ENCODE peak calls at places on chromosomes 1 and 21, in ten cellular contexts. J, M, E, Z, K, N, G, T, R and V are unnamed samples.

GRCh38 chr21:42161401-42161956 is 57.5 kb upstream of the ABCG1 start:
- DNase-seq in G (no peak), E (no peak), T (no peak), M (no peak), K (no peak), Z (no peak), J (no peak), R (no peak), N (no peak), V (no peak)

GRCh38 chr21:42836767-42837301 is 42.5 kb downstream of the WDR4 start:
- DNase-seq in M (no peak), E (no peak), T (no peak), N (peak; percentile 53), Z (no peak), G (no peak), K (no peak), J (no peak), R (no peak), V (no peak)

GRCh38 chr1:196309386-196309785 is 298.9 kb downstream of the KCNT2 start:
- DNase-seq in E (peak; percentile 74), G (no peak), T (peak; percentile 19), Z (peak; percentile 32), N (no peak), J (peak; percentile 62), R (peak; percentile 68), M (peak; percentile 26), K (peak; percentile 66), V (no peak)

GRCh38 chr1:217191441-217191840 is 439.4 kb downstream of the GPATCH2 start:
- DNase-seq in Z (no peak), T (no peak), R (no peak), M (no peak), J (peak; percentile 21), E (no peak), N (no peak), K (no peak), G (no peak), V (no peak)

GRCh38 chr1:39214998-39215873 is 10.7 kb downstream of the MACF1 start:
- DNase-seq in T (no peak), Z (no peak), G (no peak), M (peak; percentile 87), N (no peak), R (no peak), K (no peak), E (no peak), J (peak; percentile 63), V (peak; percentile 72)

GRCh38 chr1:183926978-183927377 is 110.5 kb downstream of the COLGALT2 start:
- DNase-seq in N (no peak), M (no peak), E (peak; percentile 85), G (no peak), K (peak; percentile 85), T (no peak), R (peak; percentile 75), J (no peak), Z (peak; percentile 12), V (no peak)

GRCh38 chr21:44711327-44712202 is at the start of gene TSPEAR:
- DNase-seq in R (no peak), T (peak; percentile 57), J (no peak), M (no peak), G (no peak), K (no peak), E (no peak), N (peak; percentile 64), Z (no peak), V (no peak)

GRCh38 chr1:100834779-100835645 is 59.6 kb downstream of the EXTL2 start:
- DNase-seq in R (peak; percentile 11), E (peak; percentile 22), M (peak; percentile 47), G (no peak), T (peak; percentile 74), J (no peak), Z (no peak), K (peak; percentile 24), N (no peak), V (peak; percentile 13)

GRCh38 chr21:32884062-32884461 is 112.5 kb upstream of the PAXBP1 start:
- DNase-seq in G (no peak), E (no peak), T (peak; percentile 59), N (no peak), J (no peak), Z (no peak), R (no peak), M (peak; percentile 9), K (no peak), V (no peak)

GRCh38 chr1:3051270-3052268 is 17.4 kb upstream of the PRDM16 start:
- DNase-seq in T (no peak), E (no peak), Z (no peak), J (no peak), G (no peak), M (no peak), N (no peak), K (no peak), R (no peak), V (no peak)

GRCh38 chr1:41542196-41542955 is 57.9 kb upstream of the EDN2 start:
- DNase-seq in Z (no peak), E (no peak), N (peak; percentile 6), J (no peak), M (no peak), R (no peak), G (no peak), T (no peak), K (no peak), V (no peak)

GRCh38 chr1:99672500-99673213 is 26.7 kb downstream of the PALMD start:
- DNase-seq in K (peak; percentile 64), G (peak; percentile 45), T (no peak), J (no peak), R (peak; percentile 43), N (no peak), Z (no peak), M (no peak), E (no peak), V (no peak)

GRCh38 chr1:153001382-153001781 is at the start of gene SPRR3:
- DNase-seq in J (no peak), T (no peak), Z (no peak), N (no peak), G (no peak), E (no peak), R (no peak), M (no peak), K (no peak), V (no peak)

GRCh38 chr1:234656981-234657651 is 47.1 kb upstream of the IRF2BP2 start:
- DNase-seq in E (peak; percentile 92), N (no peak), J (peak; percentile 100), Z (peak; percentile 5), M (peak; percentile 41), G (no peak), R (peak; percentile 99), T (no peak), K (peak; percentile 71), V (peak; percentile 16)

GRCh38 chr1:229022595-229023350 is 248.1 kb upstream of the RAB4A start:
- DNase-seq in Z (no peak), G (no peak), J (no peak), M (no peak), N (no peak), E (no peak), T (no peak), R (no peak), K (peak; percentile 50), V (no peak)

GRCh38 chr1:102879439-102879993 is 228.8 kb downstream of the COL11A1 start:
- DNase-seq in G (no peak), T (no peak), E (peak; percentile 54), N (no peak), Z (no peak), M (no peak), R (peak; percentile 86), K (peak; percentile 59), J (peak; percentile 93), V (no peak)

GRCh38 chr1:232308616-232309015 is 321.3 kb downstream of the SIPA1L2 start:
- DNase-seq in E (no peak), G (no peak), J (no peak), M (no peak), K (no peak), Z (no peak), R (no peak), T (no peak), N (no peak), V (no peak)

DNA sequence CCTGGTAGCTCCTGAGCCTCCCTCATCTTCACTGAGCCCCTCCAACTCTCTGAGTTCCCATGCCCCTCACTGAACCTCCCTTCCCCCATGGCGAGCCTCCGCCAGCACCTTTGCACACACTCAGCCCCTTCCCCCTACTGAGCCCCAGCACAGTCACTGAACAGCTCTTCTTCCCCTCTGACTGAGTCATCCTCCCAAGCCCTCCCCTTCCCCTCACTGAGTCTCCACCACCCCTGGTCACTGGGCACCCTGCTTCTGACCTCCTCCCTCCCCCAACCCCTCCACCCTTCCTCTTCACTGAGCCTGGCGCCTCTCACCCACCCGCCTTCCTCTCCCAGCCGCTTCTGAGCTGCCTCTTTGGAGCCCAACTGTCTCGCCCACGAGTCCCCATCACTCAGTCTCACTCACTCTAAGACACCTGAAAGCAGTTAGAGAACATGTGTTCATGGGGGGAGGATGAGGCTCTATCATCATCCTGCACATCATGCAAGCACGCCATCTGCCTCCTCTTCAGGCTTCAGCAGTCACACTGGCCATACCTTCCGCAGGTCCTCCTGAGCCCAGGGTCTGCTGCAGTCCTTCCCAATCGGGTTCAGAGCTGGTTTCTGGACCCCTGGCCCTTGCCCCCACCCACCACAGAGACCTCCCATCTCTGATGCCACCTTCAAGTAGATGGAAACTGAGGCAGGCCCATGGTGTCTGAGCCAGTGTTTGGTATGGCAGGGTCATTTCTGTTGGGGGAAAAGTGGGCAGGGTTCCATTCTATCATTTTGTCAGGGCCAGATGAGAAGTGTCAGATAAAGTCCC is 2.0 kb upstream of the TRNP1 start:
- DNase-seq in J (no peak), G (no peak), K (no peak), M (peak; percentile 38), N (no peak), E (no peak), R (peak; percentile 88), Z (no peak), T (no peak), V (no peak)
- H3K4me3 ChIP-seq in J (no peak overlapping the region), G (no peak overlapping the region), K (no peak overlapping the region), M (no peak overlapping the region), N (no peak overlapping the region), E (no peak overlapping the region), R (no peak overlapping the region), Z (no peak overlapping the region), T (no peak overlapping the region), V (no peak overlapping the region)

GRCh38 chr21:36705679-36706481 is 7.0 kb downstream of the SIM2 start:
- DNase-seq in J (no peak), N (no peak), E (no peak), K (no peak), T (peak; percentile 80), M (no peak), R (no peak), Z (no peak), G (no peak), V (no peak)
- TF ChIP-seq CTCF in J (peak; percentile 8), N (no peak), E (no peak), K (no peak), T (peak; percentile 36), M (no peak), R (peak; percentile 14), Z (peak; percentile 12), G (no peak), V (peak; percentile 44)

GRCh38 chr1:21333824-21334213 is 43.6 kb upstream of the ECE1 start:
- DNase-seq in K (no peak), R (no peak), J (no peak), M (no peak), N (no peak), T (no peak), Z (no peak), E (no peak), G (peak; percentile 33), V (no peak)
- H3K4me3 ChIP-seq in K (no peak overlapping the region), R (no peak overlapping the region), J (no peak overlapping the region), M (no peak overlapping the region), N (no peak overlapping the region), T (no peak overlapping the region), Z (no peak overlapping the region), E (no peak overlapping the region), G (no peak overlapping the region), V (peak overlapping the region; percentile 40)

GRCh38 chr21:37489553-37489952 is 123.0 kb downstream of the DYRK1A start:
- DNase-seq in K (peak; percentile 5), M (no peak), Z (no peak), T (peak; percentile 24), G (no peak), N (no peak), E (no peak), J (no peak), R (no peak), V (no peak)
- TF ChIP-seq CTCF in K (no peak), M (no peak), Z (no peak), T (peak; percentile 28), G (no peak), N (no peak), E (no peak), J (no peak), R (no peak), V (no peak)